ENCODE peak calls at places on chromosomes 12 and 14, in five cellular contexts. N is heart left ventricle, C is lower leg skin, K is adrenal gland, H is right lobe of liver. P is an unnamed sample.

GRCh38 chr12:33432992-33433391 is 6.6 kb downstream of the SYT10 start:
- DNase-seq in N (no peak), C (no peak), K (no peak), H (no peak), P (no peak)

GRCh38 chr12:122937622-122938091 is 28.6 kb downstream of the ABCB9 start:
- DNase-seq in N (no peak), C (no peak), K (no peak), H (peak), P (no peak)

GRCh38 chr12:19462441-19462840 is 23.1 kb downstream of the AEBP2 start:
- DNase-seq in N (no peak), C (no peak), K (no peak), H (no peak), P (no peak)

GRCh38 chr12:44573723-44574122 is 302.4 kb downstream of the NELL2 start:
- DNase-seq in N (no peak), C (no peak), K (no peak), H (no peak), P (no peak)

GRCh38 chr14:105501504-105502291 is 10.7 kb downstream of the TEDC1 start:
- DNase-seq in N (no peak), C (no peak), K (no peak), H (no peak), P (no peak)

GRCh38 chr14:88189040-88189839 is 133.8 kb downstream of the KCNK10 start:
- DNase-seq in N (peak), C (peak), K (peak), H (no peak), P (peak)

GRCh38 chr12:26651566-26652188 is 181.3 kb downstream of the ITPR2 start:
- DNase-seq in N (no peak), C (no peak), K (peak), H (no peak), P (peak)

GRCh38 chr12:80622271-80622670 is 85.2 kb upstream of the MYF6 start:
- DNase-seq in N (no peak), C (no peak), K (no peak), H (no peak), P (no peak)

GRCh38 chr12:18217981-18218380 is 43.3 kb upstream of the PIK3C2G start:
- DNase-seq in N (no peak), C (no peak), K (no peak), H (no peak), P (no peak)

GRCh38 chr12:122646568-122647220 is 56.5 kb downstream of the HCAR2 start:
- DNase-seq in N (no peak), C (peak), K (peak), H (no peak), P (no peak)

GRCh38 chr12:29066061-29066588 is 83.0 kb upstream of the FAR2 start:
- DNase-seq in N (peak), C (no peak), K (peak), H (no peak), P (no peak)

GRCh38 chr14:49770212-49770817 is 2.4 kb downstream of the KLHDC2 start:
- DNase-seq in N (no peak), C (no peak), K (no peak), H (no peak), P (peak)

GRCh38 chr14:71322660-71323250 is 415.5 kb downstream of the PCNX1 start:
- DNase-seq in N (no peak), C (no peak), K (no peak), H (no peak), P (no peak)

GRCh38 chr12:131941116-131941986 is 8.4 kb upstream of the EP400 start:
- DNase-seq in N (peak), C (peak), K (no peak), H (no peak), P (peak)

GRCh38 chr12:131941987-131942341 is 7.8 kb upstream of the EP400 start:
- DNase-seq in N (peak), C (no peak), K (no peak), H (no peak), P (no peak)

GRCh38 chr12:131938082-131938481 is 9.0 kb downstream of the PUS1 start:
- DNase-seq in N (no peak), C (no peak), K (no peak), H (no peak), P (no peak)

GRCh38 chr12:131940121-131940520 is 9.6 kb upstream of the EP400 start:
- DNase-seq in N (peak), C (peak), K (no peak), H (no peak), P (no peak)

DNA sequence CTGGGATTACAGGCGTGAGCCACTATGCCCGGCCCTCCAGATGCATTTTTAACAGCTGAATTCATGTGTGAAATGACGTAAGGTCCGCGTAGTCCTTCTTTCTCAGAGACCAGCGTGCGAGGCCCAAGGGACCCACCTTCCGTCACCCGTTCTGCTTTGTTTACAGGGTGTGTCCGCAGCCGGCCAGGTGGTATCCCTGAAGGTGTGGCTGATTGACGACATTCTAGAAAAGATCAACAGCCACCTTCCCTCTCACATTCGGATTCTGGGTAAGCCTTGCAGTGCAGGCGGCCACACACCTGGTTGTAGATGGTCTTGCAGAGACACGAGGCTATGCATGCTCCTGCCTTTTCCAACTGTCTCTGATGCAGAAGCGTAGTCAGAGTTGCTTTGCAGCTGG is 9.9 kb downstream of the PUS1 start:
- DNase-seq in N (peak), C (no peak), K (no peak), H (no peak), P (no peak)
- TF ChIP-seq POLR2A in N (no peak), C (no peak), K (no peak), H (no peak), P (no peak)

GRCh38 chr12:57239587-57240068 is 10.1 kb downstream of the SHMT2 start:
- DNase-seq in N (no peak), C (no peak), K (no peak), H (no peak), P (no peak)

GRCh38 chr12:57240069-57240921 is 10.7 kb downstream of the STAC3 start:
- DNase-seq in N (peak), C (peak), K (no peak), H (no peak), P (peak)

GRCh38 chr12:57237653-57237951 is 8.1 kb downstream of the SHMT2 start:
- DNase-seq in N (no peak), C (no peak), K (no peak), H (no peak), P (no peak)

GRCh38 chr12:57237952-57238853 is 8.7 kb downstream of the SHMT2 start:
- DNase-seq in N (peak), C (no peak), K (no peak), H (no peak), P (no peak)

DNA sequence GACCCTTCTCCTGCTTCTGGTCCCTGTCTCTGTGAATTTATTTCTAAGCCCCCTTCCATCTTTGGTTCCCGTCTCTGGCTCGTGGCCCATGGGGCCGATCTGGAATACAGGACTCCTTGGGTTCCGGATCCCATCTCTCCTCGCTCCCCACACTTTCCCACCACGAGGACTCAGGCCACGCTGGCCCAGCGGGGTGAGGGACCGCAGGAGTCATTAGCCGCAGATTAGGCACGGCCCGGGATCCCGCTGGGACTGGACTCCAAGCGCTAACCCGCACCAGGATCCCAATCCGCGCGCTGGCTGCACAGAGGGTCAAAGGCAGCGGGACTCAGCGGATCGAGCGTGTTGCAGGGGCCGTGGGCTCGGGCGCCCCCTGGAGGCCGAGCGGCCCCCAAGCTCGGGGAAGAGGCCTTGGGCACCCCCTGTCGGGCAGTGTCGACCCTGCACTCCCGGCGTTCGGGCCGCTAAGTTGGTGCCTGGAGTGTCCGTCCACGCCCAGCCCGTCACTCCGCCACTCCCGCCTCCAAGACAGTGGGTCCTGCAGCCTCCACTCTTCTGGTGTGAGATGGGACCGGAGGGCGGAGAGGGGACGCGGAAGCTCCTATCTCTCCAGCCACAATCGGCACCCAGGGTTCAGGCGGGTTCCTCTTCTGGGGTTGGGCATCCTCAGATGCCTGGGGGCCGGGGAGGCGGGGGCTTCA is 9.5 kb downstream of the SHMT2 start:
- DNase-seq in N (peak), C (peak), K (peak), H (peak), P (peak)
- TF ChIP-seq POLR2A in N (peak), C (no peak), K (no peak), H (no peak), P (no peak)

DNA sequence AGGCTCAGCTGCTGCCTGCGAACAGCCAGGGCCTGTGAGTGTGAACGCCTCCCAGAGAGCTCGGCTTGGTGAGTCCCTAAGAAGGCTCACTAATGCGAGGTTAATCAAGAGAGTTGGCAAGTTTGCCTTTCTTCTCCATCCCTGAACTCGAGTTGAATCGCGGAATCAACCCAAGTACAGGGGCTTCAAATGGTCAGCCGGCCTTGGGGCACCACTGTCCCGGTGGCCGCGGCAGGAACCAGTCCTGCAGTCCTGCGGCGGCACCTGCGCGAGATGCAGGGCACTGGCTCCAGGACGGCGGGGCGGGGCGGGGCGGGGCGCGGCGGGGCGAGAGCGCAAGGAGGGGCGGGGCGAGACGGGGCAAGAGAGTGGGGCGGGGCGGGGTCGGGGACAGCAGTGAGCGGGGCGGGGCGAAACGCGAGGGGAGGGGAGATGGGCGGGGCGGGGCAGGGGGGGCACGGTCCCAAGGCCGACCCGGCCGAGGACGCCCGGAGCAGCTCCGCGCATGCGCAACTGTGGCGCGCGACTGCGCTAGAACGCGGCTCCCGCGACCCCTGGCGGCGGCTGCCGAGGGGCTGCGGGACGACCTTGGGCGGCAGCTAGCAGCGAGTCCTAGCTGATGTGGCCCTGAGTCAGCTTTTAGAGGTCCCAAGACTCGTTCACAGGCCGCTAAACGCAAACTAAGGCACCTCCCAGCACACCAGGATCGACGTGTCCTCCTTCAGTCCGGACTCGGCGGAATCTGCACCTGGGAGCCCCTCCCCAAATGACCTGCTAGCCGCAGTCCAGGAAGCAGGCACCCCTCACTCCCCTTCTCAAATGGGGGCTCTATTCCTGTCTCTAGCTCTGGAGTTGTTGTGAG is 58.0 kb downstream of the TTC7B start:
- DNase-seq in N (peak), C (peak), K (peak), H (peak), P (peak)
- TF ChIP-seq POLR2A in N (peak), C (no peak), K (peak), H (peak), P (no peak)

GRCh38 chr12:132084681-132085635 is 59.2 kb downstream of the DDX51 start:
- DNase-seq in N (peak), C (peak), K (peak), H (peak), P (peak)
- TF ChIP-seq POLR2A in N (no peak), C (no peak), K (peak), H (no peak), P (no peak)

DNA sequence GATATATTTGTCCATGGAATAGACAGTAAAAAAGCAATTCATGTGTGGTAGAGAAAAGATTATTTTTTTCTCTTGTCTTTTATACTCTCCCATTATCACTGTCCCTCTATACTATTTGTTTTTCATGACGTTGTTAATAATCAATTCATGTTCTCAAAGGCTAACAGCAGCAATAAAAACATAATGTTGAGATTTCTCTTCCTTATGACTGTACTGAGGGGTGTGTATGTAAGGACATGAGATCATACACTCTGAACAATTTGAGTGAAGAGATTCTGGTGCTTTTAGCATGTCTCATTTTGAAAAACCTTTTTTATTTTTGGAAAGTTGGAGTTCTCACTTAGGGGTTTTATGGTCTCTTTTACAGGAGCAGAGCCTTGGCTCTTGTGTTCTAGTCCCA is 3.8 kb upstream of the TSPAN8 start:
- DNase-seq in N (no peak), C (no peak), K (no peak), H (no peak), P (no peak)
- TF ChIP-seq POLR2A in N (no peak), C (no peak), K (no peak), H (no peak), P (no peak)

DNA sequence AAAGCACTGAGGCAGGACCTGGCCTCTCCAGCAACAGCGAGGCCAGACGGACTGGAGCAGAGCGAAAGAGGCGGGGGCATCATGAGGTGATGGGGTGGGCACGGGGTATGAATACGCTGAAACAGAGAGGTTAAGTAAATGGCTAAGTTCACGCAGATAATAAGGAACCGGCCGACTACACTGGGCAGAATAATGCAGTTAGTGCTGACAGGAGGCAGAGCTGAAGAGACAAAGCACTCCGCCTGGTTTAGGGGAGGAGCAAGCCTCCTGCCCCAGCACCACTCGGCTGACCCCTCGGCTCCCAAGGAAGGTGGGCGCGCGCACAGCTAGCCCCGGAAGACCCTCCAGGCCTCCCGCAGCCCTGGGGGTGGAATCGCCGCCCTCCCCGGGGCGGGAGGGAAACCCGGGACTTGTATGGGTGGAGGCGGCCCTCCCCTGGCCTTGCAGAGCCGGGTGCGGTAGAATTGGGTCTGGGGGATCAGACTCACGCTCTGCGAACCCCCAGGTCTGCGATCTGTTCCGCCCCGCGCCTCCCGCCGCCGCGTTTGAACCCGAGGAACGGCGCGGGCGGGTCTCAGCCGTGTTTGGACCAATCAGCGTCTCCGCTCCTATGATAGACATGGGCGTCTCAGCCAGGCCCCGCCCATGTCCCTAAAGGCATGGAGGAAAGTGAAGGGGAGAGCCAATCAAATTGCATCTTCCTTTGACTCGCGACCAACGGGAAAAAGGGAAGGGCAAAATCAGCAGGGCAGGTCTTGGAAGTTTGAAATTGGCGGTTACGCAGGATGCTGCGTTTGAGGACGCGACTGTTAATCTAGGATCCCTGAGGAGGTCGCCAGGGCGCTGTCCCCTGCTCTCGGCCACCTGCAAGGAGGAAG is at the start of gene CIT:
- DNase-seq in N (peak), C (peak), K (peak), H (peak), P (peak)
- TF ChIP-seq POLR2A in N (no peak), C (no peak), K (no peak), H (no peak), P (no peak)

GRCh38 chr12:113221997-113222729 is 899 bp downstream of the TPCN1 start:
- DNase-seq in N (no peak), C (no peak), K (no peak), H (no peak), P (no peak)

GRCh38 chr12:113221181-113221996 is at the start of gene TPCN1:
- DNase-seq in N (peak), C (peak), K (peak), H (peak), P (peak)

GRCh38 chr12:113220593-113221180 is 577 bp upstream of the TPCN1 start:
- DNase-seq in N (no peak), C (no peak), K (no peak), H (no peak), P (no peak)

GRCh38 chr12:113224955-113225354 is 3.7 kb downstream of the TPCN1 start:
- DNase-seq in N (no peak), C (no peak), K (no peak), H (no peak), P (no peak)

DNA sequence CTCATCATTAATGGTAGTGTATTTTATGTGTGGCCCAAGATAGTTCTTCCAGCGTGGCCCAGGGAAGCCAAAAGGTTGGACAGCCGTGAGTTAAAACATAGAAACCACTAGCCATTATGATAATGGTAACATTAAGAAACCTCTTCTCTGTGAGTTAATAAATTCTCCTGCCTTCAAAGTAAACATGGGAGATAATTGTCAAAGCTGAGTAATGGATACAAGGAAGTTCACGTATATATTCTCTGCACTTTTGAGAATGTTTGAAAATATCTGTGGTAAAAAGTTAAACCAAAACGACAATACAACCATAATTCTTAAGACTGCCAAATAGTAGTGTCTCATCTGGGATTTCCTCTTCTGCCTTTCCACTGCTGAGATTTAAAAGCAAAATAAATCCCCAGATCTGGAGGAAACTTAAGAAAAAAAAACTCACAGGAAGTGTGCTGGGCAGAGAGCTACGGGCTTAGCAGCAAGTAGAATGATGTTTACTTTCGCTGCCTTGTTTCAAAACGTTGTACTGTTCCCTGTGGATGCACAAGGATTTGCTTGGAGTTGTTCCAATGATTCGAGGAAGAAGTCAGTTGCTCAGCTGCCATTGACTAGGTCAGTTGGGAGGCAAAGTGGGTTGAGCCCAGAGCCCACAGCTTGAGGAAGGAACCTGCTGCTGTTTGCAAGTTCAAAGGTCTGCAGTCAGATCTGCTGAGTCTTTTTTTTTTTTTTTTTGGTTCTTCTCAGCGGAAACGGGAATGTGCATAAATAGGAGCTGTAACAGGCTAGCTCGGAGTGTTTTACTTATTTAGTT is 1.7 kb downstream of the TPCN1 start:
- DNase-seq in N (peak), C (peak), K (peak), H (peak), P (peak)
- TF ChIP-seq POLR2A in N (no peak), C (no peak), K (peak), H (peak), P (no peak)

P was measured in stomach.